ENCODE peak calls at places on chromosomes 16 and 17, in five cellular contexts. P is Peyer's patch; X is spleen; M is CD8-positive, alpha-beta T cell; G is HCT116. J is an unnamed sample.

GRCh38 chr16:89395150-89396142 is 94.9 kb downstream of the ANKRD11 start:
- DNase-seq in P (peak; percentile 86), X (no peak), M (no peak), G (no peak), J (peak; percentile 89)

GRCh38 chr17:2459917-2460271 is 51.8 kb downstream of the METTL16 start:
- DNase-seq in P (no peak), X (no peak), M (no peak), G (no peak), J (no peak)

GRCh38 chr17:73772107-73772705 is 128.0 kb upstream of the SDK2 start:
- DNase-seq in P (no peak), X (no peak), M (no peak), G (no peak), J (no peak)

GRCh38 chr17:18950944-18951905 is 740 bp upstream of the SLC5A10 start:
- DNase-seq in P (no peak), X (peak; percentile 39), M (no peak), G (no peak), J (no peak)

GRCh38 chr17:39623356-39623950 is 3.3 kb upstream of the PPP1R1B start:
- DNase-seq in P (peak; percentile 94), X (peak; percentile 96), M (peak; percentile 78), G (no peak), J (no peak)

GRCh38 chr16:31130899-31131298 is 4.6 kb downstream of the PRSS8 start:
- DNase-seq in P (peak; percentile 91), X (no peak), M (no peak), G (no peak), J (peak; percentile 75)

GRCh38 chr17:29383687-29384086 is 6.5 kb upstream of the TAOK1 start:
- DNase-seq in P (no peak), X (no peak), M (no peak), G (no peak), J (peak; percentile 51)

GRCh38 chr17:80790981-80791742 is 200.5 kb upstream of the CHMP6 start:
- DNase-seq in P (no peak), X (peak; percentile 41), M (no peak), G (no peak), J (no peak)

GRCh38 chr17:60141111-60142018 is 8.4 kb upstream of the CA4 start:
- DNase-seq in P (peak; percentile 45), X (no peak), M (no peak), G (no peak), J (peak; percentile 14)

GRCh38 chr16:22183901-22184614 is 21.8 kb downstream of the SDR42E2 start:
- DNase-seq in P (no peak), X (no peak), M (no peak), G (no peak), J (no peak)

GRCh38 chr17:7884581-7885356 is 3.8 kb upstream of the CHD3 start:
- DNase-seq in P (peak; percentile 65), X (peak; percentile 90), M (no peak), G (no peak), J (no peak)

GRCh38 chr16:10992797-10993196 is 48.4 kb downstream of the CLEC16A start:
- DNase-seq in P (no peak), X (no peak), M (no peak), G (peak; percentile 52), J (peak; percentile 85)

GRCh38 chr17:80717661-80718060 is 173.0 kb downstream of the RPTOR start:
- DNase-seq in P (no peak), X (no peak), M (no peak), G (no peak), J (no peak)

GRCh38 chr17:55450232-55450631 is 28.6 kb upstream of the MMD start:
- DNase-seq in P (no peak), X (no peak), M (no peak), G (no peak), J (no peak)

GRCh38 chr17:30332057-30332542 is 1.8 kb downstream of the TMIGD1 start:
- DNase-seq in P (no peak), X (no peak), M (no peak), G (no peak), J (peak; percentile 68)

GRCh38 chr16:8569650-8570338 is 20.5 kb downstream of the TMEM114 start:
- DNase-seq in P (no peak), X (peak; percentile 75), M (no peak), G (no peak), J (no peak)

GRCh38 chr17:41959336-41960095 is 7.1 kb upstream of the CNP start:
- DNase-seq in P (no peak), X (no peak), M (no peak), G (peak; percentile 27), J (no peak)

GRCh38 chr16:30724641-30725464 is 23.4 kb upstream of the PHKG2 start:
- DNase-seq in P (peak; percentile 64), X (peak; percentile 76), M (no peak), G (no peak), J (no peak)

DNA sequence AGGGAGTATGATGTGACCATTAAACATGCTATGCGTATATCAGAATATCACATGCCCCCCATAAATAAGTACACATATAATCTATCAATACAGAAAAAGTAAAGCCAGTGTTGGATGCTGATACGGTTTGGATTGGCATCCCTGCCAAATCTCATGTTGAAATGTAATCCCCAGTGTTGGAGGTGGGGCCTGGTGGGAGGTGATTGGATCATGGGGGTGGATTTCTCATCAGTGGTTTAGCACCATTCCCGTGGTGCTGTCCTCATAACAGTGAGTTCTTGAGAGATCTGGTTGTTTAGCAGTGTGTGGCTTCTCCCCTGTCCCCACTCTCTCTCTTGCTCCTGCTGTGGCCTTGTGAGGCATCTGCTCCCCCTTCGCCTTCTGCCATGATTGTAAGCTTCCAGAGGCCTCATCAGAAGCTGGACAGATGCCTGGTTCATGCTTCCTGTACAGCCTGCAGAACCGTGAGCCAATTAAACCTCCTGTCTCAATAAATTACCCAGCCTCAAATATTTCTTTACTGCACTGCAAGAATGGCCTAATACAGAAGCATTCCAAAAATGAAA is 88.9 kb downstream of the AATF start:
- DNase-seq in P (no peak), X (no peak), M (no peak), G (no peak), J (no peak)
- TF ChIP-seq CTCF in P (no peak), X (no peak), M (no peak), G (no peak), J (no peak)

GRCh38 chr17:48627625-48628510 is 1.7 kb upstream of the HOXB9 start:
- DNase-seq in P (peak; percentile 51), X (no peak), M (no peak), G (no peak), J (no peak)
- H3K4me1 ChIP-seq in P (peaks cover 9% of the 10 kb centered on the region), X (peaks cover 25% of the 10 kb centered on the region), M (peaks cover 26% of the 10 kb centered on the region), G (peaks cover 15% of the 10 kb centered on the region), J (no peaks in the 10 kb centered on the region)

DNA sequence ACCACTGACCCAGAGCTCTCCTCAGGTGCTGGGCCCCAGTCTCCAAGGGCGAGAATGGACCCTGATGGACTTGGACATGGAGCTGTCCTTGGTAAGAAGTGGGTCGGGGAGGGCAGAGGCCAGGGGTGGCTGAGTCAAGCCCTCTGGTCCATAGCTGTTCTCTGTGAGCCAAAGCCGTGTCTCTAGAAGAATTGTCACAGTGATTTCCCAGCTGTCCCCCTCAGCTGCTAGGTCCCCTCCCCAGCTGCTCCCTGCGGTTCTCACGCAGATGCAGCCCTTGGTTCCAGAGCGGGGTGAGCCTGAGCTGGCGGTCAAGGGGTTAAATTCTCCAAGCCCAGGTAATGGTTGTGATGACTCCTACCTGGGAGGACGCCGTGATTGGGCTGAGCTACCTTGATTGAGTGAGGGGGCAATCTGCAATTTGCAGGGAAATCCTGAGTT is 1.3 kb upstream of the NOL3 start:
- DNase-seq in P (no peak), X (no peak), M (no peak), G (no peak), J (no peak)
- H3K27ac ChIP-seq in P (no peak overlapping the region), X (no peak overlapping the region), M (no peak overlapping the region), G (peak overlapping the region; percentile 81), J (no peak overlapping the region)

DNA sequence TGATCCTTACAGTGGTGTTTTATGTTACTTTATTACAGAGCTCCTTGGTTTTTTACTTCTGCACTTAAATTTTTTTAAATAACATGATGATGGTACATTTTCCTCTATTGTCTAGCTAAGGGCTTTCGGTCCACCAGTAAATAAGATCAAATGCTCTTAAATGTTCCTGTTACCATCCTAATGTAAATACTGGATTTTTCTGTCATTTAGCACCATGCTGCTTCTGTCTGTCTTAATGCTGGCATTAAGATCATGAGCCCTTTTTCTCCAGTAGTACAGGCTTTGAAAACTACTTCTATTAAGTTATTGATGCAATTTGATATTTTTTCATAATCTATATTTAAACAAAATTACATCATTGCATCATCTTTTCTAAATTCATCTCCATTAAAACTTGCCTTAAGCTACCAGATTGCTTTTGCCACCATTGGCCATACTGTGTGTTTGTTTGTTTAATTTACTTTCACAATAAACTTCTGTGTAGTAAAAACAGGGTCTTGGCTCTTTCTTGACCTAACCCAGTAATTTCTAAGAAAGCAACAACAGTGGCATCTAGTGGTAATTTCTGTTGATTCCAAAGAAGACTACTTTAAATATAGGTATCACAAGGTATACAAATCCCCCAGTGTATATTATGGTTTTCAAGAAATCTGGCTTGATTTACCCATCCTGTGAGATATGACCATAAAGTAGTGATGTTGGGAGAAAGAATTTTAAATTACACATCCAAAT is 9.0 kb upstream of the PHAF1 start:
- DNase-seq in P (no peak), X (no peak), M (no peak), G (no peak), J (no peak)
- TF ChIP-seq CTCF in P (peak; percentile 16), X (no peak), M (peak; percentile 30), G (peak; percentile 28), J (peak; percentile 54)

GRCh38 chr17:66465701-66466100 is 163.3 kb downstream of the PRKCA start:
- DNase-seq in P (no peak), X (no peak), M (no peak), G (no peak), J (no peak)
- H3K4me1 ChIP-seq in P (peaks cover 5% of the 10 kb centered on the region), X (peaks cover 26% of the 10 kb centered on the region), M (peaks cover 23% of the 10 kb centered on the region), G (peaks cover 37% of the 10 kb centered on the region), J (peaks cover 50% of the 10 kb centered on the region)

GRCh38 chr17:57644311-57644710 is 100.8 kb downstream of the CCDC182 start:
- DNase-seq in P (no peak), X (no peak), M (no peak), G (no peak), J (no peak)
- H3K27ac ChIP-seq in P (no peak overlapping the region), X (no peak overlapping the region), M (no peak overlapping the region), G (no peak overlapping the region), J (no peak overlapping the region)

GRCh38 chr16:2716948-2717347 is 3.1 kb downstream of the PRSS27 start:
- DNase-seq in P (no peak), X (no peak), M (no peak), G (no peak), J (no peak)
- TF ChIP-seq CTCF in P (no peak), X (no peak), M (no peak), G (peak; percentile 4), J (no peak)

GRCh38 chr16:50334106-50334975 is 34.4 kb downstream of the BRD7 start:
- DNase-seq in P (no peak), X (no peak), M (no peak), G (no peak), J (no peak)
- H3K4me1 ChIP-seq in P (no peaks in the 10 kb centered on the region), X (no peaks in the 10 kb centered on the region), M (peaks cover 21% of the 10 kb centered on the region), G (no peaks in the 10 kb centered on the region), J (no peaks in the 10 kb centered on the region)